ENCODE peak calls at places on chromosomes 1 and 21, in eight cellular contexts. L, H, I, S, M, R, C and K are unnamed samples.

GRCh38 chr1:87329051-87329755 is 523 bp downstream of the LMO4 start:
- DNase-seq in M (peak; percentile 27), I (peak; percentile 37), R (peak; percentile 32), H (peak; percentile 29), S (peak; percentile 81), C (no peak), L (peak; percentile 53), K (peak; percentile 35)

GRCh38 chr1:111737216-111738132 is 1.7 kb downstream of the INKA2 start:
- DNase-seq in C (no peak), R (no peak), S (peak; percentile 72), M (no peak), L (no peak), H (no peak), I (no peak), K (no peak)

GRCh38 chr1:214551436-214552173 is at the start of gene PTPN14:
- DNase-seq in S (peak; percentile 94), L (peak; percentile 87), M (no peak), I (peak; percentile 96), C (peak; percentile 32), R (peak; percentile 75), H (peak; percentile 91), K (peak; percentile 32)

GRCh38 chr1:7120863-7121621 is 335.8 kb downstream of the CAMTA1 start:
- DNase-seq in M (no peak), H (peak; percentile 53), R (no peak), C (no peak), I (no peak), S (no peak), L (no peak), K (no peak)

GRCh38 chr1:214360525-214361164 is 79.7 kb downstream of the SMYD2 start:
- DNase-seq in I (no peak), L (no peak), S (no peak), C (no peak), H (no peak), M (no peak), R (no peak), K (no peak)

GRCh38 chr1:203673550-203674411 is 47.1 kb downstream of the ATP2B4 start:
- DNase-seq in H (peak; percentile 93), R (no peak), S (no peak), M (peak; percentile 55), C (peak; percentile 32), I (peak; percentile 80), L (no peak), K (peak; percentile 33)

GRCh38 chr1:8419861-8420260 is 101.9 kb downstream of the SLC45A1 start:
- DNase-seq in H (no peak), S (no peak), L (no peak), C (no peak), R (no peak), I (no peak), M (no peak), K (no peak)

GRCh38 chr1:44111861-44112260 is 6.8 kb upstream of the KLF17 start:
- DNase-seq in L (no peak), R (no peak), C (no peak), M (no peak), H (no peak), I (no peak), S (no peak), K (no peak)

GRCh38 chr21:31476551-31477120 is 132.6 kb upstream of the TIAM1 start:
- DNase-seq in L (no peak), I (no peak), H (peak; percentile 6), R (no peak), M (no peak), C (no peak), S (no peak), K (no peak)

GRCh38 chr1:91245437-91245836 is 159.2 kb downstream of the HFM1 start:
- DNase-seq in L (no peak), R (no peak), S (no peak), I (no peak), C (no peak), M (no peak), H (no peak), K (no peak)

GRCh38 chr1:234331511-234331910 is 41.7 kb upstream of the COA6 start:
- DNase-seq in M (no peak), R (no peak), C (no peak), L (no peak), I (no peak), H (no peak), S (no peak), K (no peak)

GRCh38 chr1:54329337-54329954 is 76.7 kb downstream of the SSBP3 start:
- DNase-seq in L (no peak), I (no peak), H (no peak), M (no peak), S (no peak), R (peak; percentile 59), C (no peak), K (no peak)

GRCh38 chr1:230709619-230710542 is 4.0 kb downstream of the AGT start:
- DNase-seq in S (no peak), H (no peak), L (no peak), C (no peak), I (no peak), M (no peak), R (no peak), K (no peak)

GRCh38 chr1:100646000-100646399 is 73.5 kb upstream of the VCAM1 start:
- DNase-seq in L (no peak), S (no peak), R (no peak), C (no peak), H (no peak), M (no peak), I (no peak), K (no peak)
- TF ChIP-seq CTCF in L (no peak), S (no peak), R (no peak), C (no peak), H (no peak), M (no peak), I (no peak), K (no peak)

GRCh38 chr1:58155418-58156123 is 391.0 kb downstream of the OMA1 start:
- DNase-seq in C (no peak), M (no peak), L (peak; percentile 69), R (no peak), S (no peak), I (peak; percentile 10), H (no peak), K (no peak)
- TF ChIP-seq CTCF in C (no peak), M (no peak), L (peak; percentile 70), R (peak; percentile 22), S (no peak), I (peak; percentile 31), H (peak; percentile 10), K (peak; percentile 15)

GRCh38 chr21:42107177-42107880 is 36.2 kb downstream of the UMODL1 start:
- DNase-seq in I (no peak), L (peak; percentile 78), R (no peak), H (no peak), C (no peak), S (no peak), M (no peak), K (no peak)
- TF ChIP-seq CTCF in I (no peak), L (peak; percentile 64), R (no peak), H (no peak), C (no peak), S (no peak), M (no peak), K (no peak)

DNA sequence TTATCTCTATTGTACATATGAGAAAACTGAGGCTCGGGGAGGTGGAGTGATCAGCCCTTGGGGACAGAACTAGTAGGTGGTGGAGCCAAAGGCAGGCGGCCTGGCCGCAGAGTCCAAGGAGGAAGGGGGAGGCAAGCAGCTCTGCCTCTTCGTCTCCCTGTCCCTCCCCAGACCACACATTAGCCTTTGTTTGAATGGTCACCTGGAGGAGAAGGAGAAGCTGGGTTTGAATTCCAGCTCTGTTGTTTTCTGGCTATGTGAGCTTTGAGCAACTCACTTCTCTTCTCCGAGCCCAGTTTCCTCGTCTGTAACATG is 21.4 kb upstream of the LAPTM5 start:
- DNase-seq in S (no peak), H (no peak), R (no peak), L (no peak), M (no peak), C (no peak), I (no peak), K (no peak)
- TF ChIP-seq CTCF in S (no peak), H (no peak), R (no peak), L (no peak), M (no peak), C (no peak), I (no peak), K (no peak)

DNA sequence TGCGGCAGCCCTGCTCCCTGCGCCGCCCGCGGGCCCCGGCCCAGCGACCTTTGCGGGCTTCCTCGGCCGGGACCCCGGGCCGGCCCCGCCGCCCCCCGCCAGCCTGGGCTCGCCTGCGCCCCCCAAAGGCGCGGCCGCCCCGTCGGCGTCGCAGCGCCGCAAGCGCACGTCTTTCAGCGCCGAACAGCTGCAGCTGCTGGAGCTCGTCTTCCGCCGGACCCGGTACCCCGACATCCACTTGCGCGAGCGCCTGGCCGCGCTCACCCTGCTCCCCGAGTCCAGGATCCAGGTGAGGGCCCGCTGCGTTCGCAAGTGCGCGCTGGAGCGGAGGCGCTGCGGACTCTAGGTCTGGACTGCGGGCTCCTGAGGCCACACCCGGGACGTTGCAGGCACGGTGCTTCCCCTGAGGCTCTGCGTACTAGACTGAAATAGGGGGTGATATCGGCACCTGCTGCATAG is 351 bp downstream of the MIXL1 start:
- DNase-seq in L (peak; percentile 82), I (peak; percentile 33), M (peak; percentile 9), H (peak; percentile 4), R (no peak), C (no peak), S (no peak), K (peak; percentile 72)
- TF ChIP-seq CTCF in L (peak; percentile 34), I (peak; percentile 12), M (no peak), H (no peak), R (no peak), C (no peak), S (no peak), K (peak; percentile 29)

DNA sequence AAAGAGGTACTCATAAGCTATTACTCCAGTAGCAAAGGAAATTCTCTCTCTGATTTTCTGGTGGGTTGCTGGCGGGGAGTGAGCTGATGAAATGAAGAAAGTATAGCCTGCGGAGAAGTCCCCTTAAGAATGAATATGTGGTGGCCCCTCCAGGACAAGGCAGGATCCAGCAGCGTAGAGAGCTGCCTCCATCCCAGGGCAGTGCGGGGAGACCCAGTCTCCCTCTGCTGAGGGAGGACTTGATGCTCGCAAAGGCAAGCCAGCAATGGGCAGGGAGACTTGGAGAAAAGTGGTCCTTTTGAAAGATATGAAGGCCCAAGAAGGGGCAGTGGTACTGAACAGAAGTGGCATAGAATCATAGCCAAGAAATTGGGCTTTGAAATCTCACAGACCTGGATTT is 106.0 kb upstream of the SLC44A3 start:
- DNase-seq in I (no peak), C (no peak), L (no peak), H (no peak), S (no peak), R (no peak), M (no peak), K (no peak)
- TF ChIP-seq CTCF in I (no peak), C (no peak), L (no peak), H (no peak), S (no peak), R (no peak), M (no peak), K (no peak)